ENCODE peak calls at places on chromosomes 12 and 14, in five cellular contexts. J is HCT116, I is GM12878, Y is left ventricle myocardium inferior, O is RWPE1. T is an unnamed sample.

GRCh38 chr12:42886160-42886559 is 296.6 kb upstream of the PRICKLE1 start:
- DNase-seq in J (no peak), I (no peak), Y (no peak), O (no peak), T (no peak)

GRCh38 chr12:93751864-93752610 is 74.9 kb downstream of the CRADD start:
- DNase-seq in J (no peak), I (no peak), Y (no peak), O (no peak), T (no peak)

GRCh38 chr12:116037941-116038837 is 239.3 kb downstream of the MED13L start:
- DNase-seq in J (no peak), I (no peak), Y (no peak), O (no peak), T (no peak)

GRCh38 chr12:3020399-3020798 is 56.8 kb upstream of the TSPAN9 start:
- DNase-seq in J (no peak), I (no peak), Y (no peak), O (no peak), T (no peak)

GRCh38 chr12:7555752-7556151 is 52.2 kb upstream of the CD163 start:
- DNase-seq in J (peak), I (no peak), Y (no peak), O (peak), T (no peak)

GRCh38 chr14:102185360-102185759 is 45.7 kb downstream of the WDR20 start:
- DNase-seq in J (no peak), I (no peak), Y (no peak), O (no peak), T (no peak)

GRCh38 chr14:87896393-87897380 is 96.3 kb downstream of the GALC start:
- DNase-seq in J (peak), I (no peak), Y (no peak), O (peak), T (no peak)

GRCh38 chr12:130714591-130715149 is 1.4 kb downstream of the RIMBP2 start:
- DNase-seq in J (no peak), I (no peak), Y (no peak), O (no peak), T (peak)

GRCh38 chr14:61630399-61630798 is 64.9 kb upstream of the HIF1A start:
- DNase-seq in J (no peak), I (no peak), Y (no peak), O (no peak), T (no peak)

GRCh38 chr12:104495786-104496185 is 39.0 kb downstream of the CHST11 start:
- DNase-seq in J (no peak), I (no peak), Y (no peak), O (no peak), T (no peak)

GRCh38 chr12:3527181-3527580 is 36.2 kb downstream of the PRMT8 start:
- DNase-seq in J (peak), I (no peak), Y (no peak), O (peak), T (no peak)

GRCh38 chr14:88168498-88169165 is 154.4 kb downstream of the KCNK10 start:
- DNase-seq in J (no peak), I (no peak), Y (no peak), O (no peak), T (no peak)

GRCh38 chr14:35661875-35662274 is 127.9 kb downstream of the INSM2 start:
- DNase-seq in J (no peak), I (no peak), Y (no peak), O (no peak), T (no peak)

GRCh38 chr14:104104006-104104901 is 18.8 kb downstream of the ASPG start:
- DNase-seq in J (no peak), I (no peak), Y (peak), O (no peak), T (no peak)

GRCh38 chr12:110537605-110538409 is 35.7 kb downstream of the RAD9B start:
- DNase-seq in J (no peak), I (no peak), Y (peak), O (peak), T (no peak)

GRCh38 chr14:50855558-50855957 is 16.3 kb upstream of the ABHD12B start:
- DNase-seq in J (no peak), I (no peak), Y (no peak), O (no peak), T (no peak)

GRCh38 chr12:66269757-66270383 is 32.4 kb upstream of the HELB start:
- DNase-seq in J (peak), I (peak), Y (no peak), O (peak), T (no peak)

GRCh38 chr14:98725196-98725595 is 546.8 kb downstream of the BCL11B start:
- DNase-seq in J (no peak), I (no peak), Y (no peak), O (no peak), T (no peak)

GRCh38 chr14:60311417-60311816 is 62.4 kb downstream of the PPM1A start:
- DNase-seq in J (no peak), I (no peak), Y (no peak), O (no peak), T (no peak)

GRCh38 chr12:44654641-44655625 is 221.2 kb downstream of the NELL2 start:
- DNase-seq in J (no peak), I (no peak), Y (no peak), O (no peak), T (no peak)

GRCh38 chr12:122841544-122842321 is 6.5 kb downstream of the HIP1R start:
- DNase-seq in J (peak), I (no peak), Y (no peak), O (no peak), T (no peak)

GRCh38 chr12:120234643-120235368 is 30.7 kb downstream of the PXN start:
- DNase-seq in J (peak), I (no peak), Y (peak), O (peak), T (peak)

GRCh38 chr14:25111061-25111601 is 61.2 kb upstream of the STXBP6 start:
- DNase-seq in J (no peak), I (no peak), Y (no peak), O (no peak), T (no peak)

GRCh38 chr14:101598159-101598558 is 36.9 kb downstream of the DIO3 start:
- DNase-seq in J (no peak), I (no peak), Y (peak), O (no peak), T (no peak)

GRCh38 chr14:60510976-60511599 is 2.1 kb downstream of the SIX6 start:
- DNase-seq in J (no peak), I (no peak), Y (no peak), O (no peak), T (no peak)

GRCh38 chr12:96985515-96986362 is 78.7 kb downstream of the NEDD1 start:
- DNase-seq in J (peak), I (no peak), Y (no peak), O (peak), T (no peak)

GRCh38 chr14:60563113-60563512 is 54.2 kb downstream of the SIX6 start:
- DNase-seq in J (no peak), I (no peak), Y (no peak), O (no peak), T (no peak)

GRCh38 chr14:34701808-34702207 is 12.6 kb downstream of the CFL2 start:
- DNase-seq in J (no peak), I (no peak), Y (no peak), O (no peak), T (no peak)

GRCh38 chr12:41537522-41537921 is 349.4 kb downstream of the PDZRN4 start:
- DNase-seq in J (no peak), I (no peak), Y (no peak), O (no peak), T (no peak)

GRCh38 chr12:64461634-64462414 is 9.9 kb downstream of the TBK1 start:
- DNase-seq in J (no peak), I (no peak), Y (no peak), O (peak), T (no peak)

GRCh38 chr12:10186299-10186698 is 7.5 kb downstream of the TMEM52B start:
- DNase-seq in J (no peak), I (no peak), Y (peak), O (no peak), T (no peak)

GRCh38 chr12:27366621-27367020 is 34.0 kb downstream of the BMAL2 start:
- DNase-seq in J (no peak), I (no peak), Y (no peak), O (no peak), T (no peak)

DNA sequence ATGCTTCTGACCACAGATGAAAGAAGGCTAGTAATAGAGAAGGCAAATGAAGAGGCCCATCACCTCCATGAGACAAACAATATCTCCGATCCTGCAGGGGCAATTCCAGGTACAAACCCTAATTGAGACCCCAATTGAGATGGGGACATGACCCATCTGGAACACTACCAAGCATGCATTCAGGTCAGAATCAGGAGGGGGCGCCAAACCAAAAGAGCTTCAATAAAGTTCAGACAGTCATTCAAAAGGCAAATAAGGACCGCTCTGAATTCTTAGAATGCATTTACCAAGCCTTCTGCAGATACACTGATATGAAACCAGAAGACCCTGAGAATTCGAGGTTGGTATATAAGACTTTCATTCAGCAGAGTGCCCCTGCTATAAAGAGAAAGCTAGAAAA is 10.2 kb upstream of the EDDM3B start:
- DNase-seq in J (no peak), I (no peak), Y (no peak), O (no peak), T (no peak)
- TF ChIP-seq CTCF in J (peak), I (peak), Y (peak), O (no peak), T (peak)

GRCh38 chr14:74488788-74489397 is 4.2 kb downstream of the NPC2 start:
- DNase-seq in J (peak), I (no peak), Y (no peak), O (peak), T (no peak)
- H3K27ac ChIP-seq in J (peak), I (no peak), Y (no peak), O (peak), T (peak)

GRCh38 chr12:98840325-98840724 is 195.2 kb downstream of the APAF1 start:
- DNase-seq in J (no peak), I (no peak), Y (no peak), O (no peak), T (no peak)

GRCh38 chr12:98838282-98838681 is 193.2 kb downstream of the APAF1 start:
- DNase-seq in J (no peak), I (no peak), Y (no peak), O (no peak), T (no peak)
- TF ChIP-seq CTCF in J (peak), I (no peak), Y (peak), O (no peak), T (peak)

GRCh38 chr12:69601962-69602685 is 8.6 kb downstream of the LRRC10 start:
- DNase-seq in J (no peak), I (no peak), Y (no peak), O (no peak), T (no peak)
- H3K27ac ChIP-seq in J (no peak), I (no peak), Y (no peak), O (no peak), T (no peak)

DNA sequence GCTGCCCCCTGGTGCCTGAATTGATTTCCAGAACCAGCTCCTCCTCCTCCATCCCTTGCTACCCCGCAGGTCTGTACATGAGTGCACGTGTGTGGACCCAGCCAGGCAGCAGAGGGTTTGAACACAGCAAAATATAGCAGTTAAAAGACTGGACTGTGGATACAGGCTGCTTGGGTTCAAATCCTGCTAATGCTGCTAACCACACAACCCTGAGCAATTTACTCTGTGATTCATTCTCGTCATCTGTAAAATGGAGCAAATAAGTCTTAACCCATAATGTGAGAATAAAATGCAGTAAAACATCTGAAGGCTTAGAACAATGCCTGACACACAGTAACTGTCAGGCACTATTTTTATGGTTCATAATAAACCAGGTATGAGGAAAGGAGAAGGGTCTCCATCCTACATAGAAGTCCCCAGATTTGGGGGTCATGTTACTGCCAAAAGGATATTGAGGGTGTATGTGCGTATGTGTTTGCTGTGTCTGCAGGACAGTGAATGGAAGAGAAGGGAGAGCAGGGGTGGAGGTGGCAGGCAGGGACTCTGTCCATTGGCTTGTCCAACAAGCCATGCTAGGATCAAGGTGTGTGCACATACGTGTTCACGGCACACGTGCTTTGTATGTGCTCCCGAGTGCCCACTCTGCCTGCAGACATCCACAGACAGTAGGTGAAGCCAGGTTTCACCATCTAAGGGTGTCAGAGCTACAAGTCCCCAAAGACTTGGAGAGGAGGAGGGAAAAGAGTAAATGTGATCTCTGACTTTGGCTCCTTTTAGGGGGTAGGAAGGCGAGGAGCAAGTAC is 1.5 kb upstream of the STAT6 start:
- DNase-seq in J (no peak), I (no peak), Y (no peak), O (no peak), T (no peak)
- TF ChIP-seq CTCF in J (peak), I (peak), Y (peak), O (peak), T (no peak)

GRCh38 chr12:70843363-70843762 is 77.2 kb downstream of the PTPRR start:
- DNase-seq in J (no peak), I (no peak), Y (no peak), O (no peak), T (no peak)

GRCh38 chr12:70842942-70843341 is 77.6 kb downstream of the PTPRR start:
- DNase-seq in J (no peak), I (no peak), Y (no peak), O (no peak), T (no peak)

GRCh38 chr12:70842136-70842535 is 78.4 kb downstream of the PTPRR start:
- DNase-seq in J (no peak), I (no peak), Y (no peak), O (no peak), T (no peak)

GRCh38 chr12:70847871-70848270 is 72.7 kb downstream of the PTPRR start:
- DNase-seq in J (no peak), I (no peak), Y (no peak), O (no peak), T (no peak)

DNA sequence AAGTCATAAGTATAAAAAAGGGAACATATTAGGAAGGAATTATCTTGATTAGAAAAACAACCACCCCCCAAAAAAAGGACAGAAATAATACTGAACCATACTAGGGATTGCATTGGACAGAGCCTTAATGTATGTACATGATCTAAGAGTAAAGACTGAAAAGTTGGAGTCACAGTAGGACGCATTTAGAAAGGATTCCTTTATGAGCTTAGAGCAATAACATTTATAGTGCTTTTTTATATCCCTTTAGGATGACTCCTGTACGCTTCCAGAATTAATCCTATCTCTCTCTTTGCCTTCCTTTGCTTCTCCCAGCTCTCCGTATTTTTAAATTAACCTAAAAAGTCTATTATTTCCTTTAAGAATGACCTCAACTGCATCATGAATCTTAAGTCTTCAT is 75.3 kb downstream of the PTPRR start:
- DNase-seq in J (no peak), I (no peak), Y (no peak), O (no peak), T (no peak)
- H3K27ac ChIP-seq in J (no peak), I (no peak), Y (no peak), O (no peak), T (no peak)

DNA sequence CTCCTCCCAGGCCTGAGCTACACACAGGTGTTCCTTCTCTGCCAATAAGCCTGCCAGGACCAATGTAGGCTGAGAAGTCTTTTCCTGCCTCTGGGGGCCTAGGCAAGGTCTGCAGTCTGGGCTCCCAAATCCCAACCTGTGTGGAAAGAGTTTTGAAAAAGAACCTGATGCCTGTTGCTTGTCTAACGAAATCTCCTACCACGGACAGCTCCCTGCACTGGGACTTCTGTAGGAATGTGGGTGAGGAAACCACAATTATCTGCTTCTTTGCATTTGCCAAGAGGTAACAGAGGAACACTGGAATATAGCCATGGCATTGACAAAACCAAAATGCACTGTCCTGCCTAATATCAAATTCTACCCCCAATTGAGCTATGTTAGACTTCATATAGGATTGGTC is 877.0 kb upstream of the TMEM132C start:
- DNase-seq in J (no peak), I (no peak), Y (no peak), O (peak), T (no peak)
- TF ChIP-seq CTCF in J (no peak), I (no peak), Y (no peak), O (no peak), T (no peak)

T was measured in uterus.